ENCODE peak calls at places on chromosomes 12 and 14, in six cellular contexts. P is activated T-helper 9 cell treated with anti-CD3 and anti-CD28 coated beads, Interleukin-2, amount 50 U/mL, for 16 hours; Y is GM06990; K is esophagus squamous epithelium; G is CD8-positive, alpha-beta T cell; R is stimulated activated CD8-positive, alpha-beta memory T cell treated with anti-CD3 and anti-CD28 coated beads, Interleukin-15, amount 100 ng/mL, for 1 hour. A is an unnamed sample.

GRCh38 chr12:44616385-44616784 is 259.7 kb downstream of the NELL2 start:
- DNase-seq in P (no peak), Y (no peak), K (no peak), G (no peak), R (no peak), A (no peak)

GRCh38 chr14:100955201-100955600 is 51.7 kb upstream of the RTL1 start:
- DNase-seq in P (no peak), Y (no peak), K (no peak), G (no peak), R (no peak), A (no peak)

GRCh38 chr12:40727774-40728483 is 35.7 kb downstream of the CNTN1 start:
- DNase-seq in P (no peak), Y (no peak), K (no peak), G (no peak), R (no peak), A (peak; percentile 33)

GRCh38 chr14:104563742-104564615 is 15.6 kb upstream of the C14orf180 start:
- DNase-seq in P (peak; percentile 33), Y (peak; percentile 41), K (no peak), G (peak; percentile 68), R (peak; percentile 53), A (peak; percentile 98)

GRCh38 chr14:71119075-71119474 is 211.8 kb downstream of the PCNX1 start:
- DNase-seq in P (no peak), Y (no peak), K (no peak), G (no peak), R (no peak), A (no peak)

GRCh38 chr12:23455283-23455682 is 494.2 kb downstream of the SOX5 start:
- DNase-seq in P (no peak), Y (no peak), K (no peak), G (no peak), R (no peak), A (no peak)

GRCh38 chr12:107478881-107479280 is 206.7 kb upstream of the PWP1 start:
- DNase-seq in P (no peak), Y (no peak), K (no peak), G (no peak), R (no peak), A (peak; percentile 63)

GRCh38 chr12:123894823-123895338 is 77.8 kb downstream of the CCDC92 start:
- DNase-seq in P (no peak), Y (no peak), K (no peak), G (no peak), R (no peak), A (no peak)

GRCh38 chr14:91415794-91416743 is 1.6 kb downstream of the CCDC88C start:
- DNase-seq in P (peak; percentile 49), Y (peak; percentile 71), K (peak; percentile 13), G (peak; percentile 84), R (no peak), A (no peak)

GRCh38 chr14:66944872-66945271 is 244.4 kb upstream of the GARIN2 start:
- DNase-seq in P (no peak), Y (peak; percentile 10), K (no peak), G (no peak), R (no peak), A (no peak)

GRCh38 chr12:46459881-46460545 is 87.4 kb upstream of the SLC38A2 start:
- DNase-seq in P (no peak), Y (no peak), K (no peak), G (no peak), R (no peak), A (no peak)

GRCh38 chr12:131671276-131671675 is 39.6 kb upstream of the SFSWAP start:
- DNase-seq in P (no peak), Y (no peak), K (no peak), G (no peak), R (no peak), A (no peak)

GRCh38 chr14:93906341-93907329 is 20.5 kb upstream of the FAM181A start:
- DNase-seq in P (peak; percentile 28), Y (no peak), K (no peak), G (peak; percentile 36), R (peak; percentile 11), A (peak; percentile 77)

GRCh38 chr12:29743801-29744200 is 39.9 kb downstream of the TMTC1 start:
- DNase-seq in P (no peak), Y (no peak), K (no peak), G (no peak), R (no peak), A (no peak)

GRCh38 chr12:124863409-124864325 is at the start of gene SCARB1:
- DNase-seq in P (peak; percentile 73), Y (peak; percentile 90), K (no peak), G (peak; percentile 65), R (peak; percentile 54), A (peak; percentile 99)

GRCh38 chr14:26773906-26774593 is 176.2 kb upstream of the NOVA1 start:
- DNase-seq in P (no peak), Y (no peak), K (no peak), G (no peak), R (no peak), A (no peak)

GRCh38 chr12:104974626-104975290 is 11.4 kb upstream of the NOPCHAP1 start:
- DNase-seq in P (no peak), Y (peak; percentile 77), K (peak; percentile 5), G (no peak), R (no peak), A (no peak)

GRCh38 chr12:90947869-90948268 is 7.1 kb downstream of the CCER1 start:
- DNase-seq in P (no peak), Y (no peak), K (no peak), G (no peak), R (no peak), A (no peak)

GRCh38 chr14:102829106-102829505 is 51.9 kb downstream of the TRAF3 start:
- DNase-seq in P (no peak), Y (no peak), K (no peak), G (no peak), R (no peak), A (no peak)

GRCh38 chr14:73465833-73466532 is 7.6 kb upstream of the NUMB start:
- DNase-seq in P (no peak), Y (no peak), K (no peak), G (no peak), R (no peak), A (no peak)

GRCh38 chr14:103023881-103024473 is 33.4 kb downstream of the CDC42BPB start:
- DNase-seq in P (no peak), Y (no peak), K (no peak), G (no peak), R (no peak), A (peak; percentile 61)

GRCh38 chr14:102066041-102066451 is 20.8 kb downstream of the HSP90AA1 start:
- DNase-seq in P (no peak), Y (no peak), K (no peak), G (no peak), R (no peak), A (peak; percentile 14)

GRCh38 chr12:111730420-111730819 is 36.3 kb upstream of the ALDH2 start:
- DNase-seq in P (no peak), Y (no peak), K (no peak), G (no peak), R (no peak), A (no peak)

GRCh38 chr14:69404478-69404877 is 6.0 kb downstream of the SLC39A9 start:
- DNase-seq in P (no peak), Y (no peak), K (no peak), G (no peak), R (no peak), A (no peak)

GRCh38 chr14:65258391-65258790 is 154.1 kb upstream of the FUT8 start:
- DNase-seq in P (no peak), Y (no peak), K (no peak), G (no peak), R (no peak), A (no peak)

GRCh38 chr14:51604078-51604477 is 47.6 kb upstream of the FRMD6 start:
- DNase-seq in P (no peak), Y (no peak), K (no peak), G (no peak), R (no peak), A (no peak)

GRCh38 chr12:49388682-49389081 is 21.4 kb downstream of the SPATS2 start:
- DNase-seq in P (no peak), Y (no peak), K (no peak), G (no peak), R (no peak), A (no peak)

A was measured in SK-N-SH.